ENCODE peak calls at places on chromosomes 6 and 20, in four cellular contexts. F is ovary; G is CD8-positive, alpha-beta memory T cell; J is fibroblast of lung. E is an unnamed sample. For H3K36me3 and H3K27me3, the result is how much of the 10 kb centered on the place peaks cover.

GRCh38 chr6:1224514-1224913 is 87.4 kb upstream of the FOXQ1 start:
- DNase-seq in F (no peak), G (no peak), J (no peak), E (no peak)

GRCh38 chr6:150586850-150587359 is 12.8 kb upstream of the PLEKHG1 start:
- DNase-seq in F (no peak), G (no peak), J (peak), E (no peak)

GRCh38 chr6:80335061-80335660 is 228.7 kb downstream of the BCKDHB start:
- DNase-seq in F (no peak), G (no peak), J (peak), E (no peak)

GRCh38 chr20:18007534-18008292 is 38.9 kb downstream of the MGME1 start:
- DNase-seq in F (peak), G (no peak), J (peak), E (no peak)

GRCh38 chr6:148170286-148170685 is 172.4 kb upstream of the SASH1 start:
- DNase-seq in F (no peak), G (no peak), J (no peak), E (no peak)

GRCh38 chr6:127026247-127026646 is 92.2 kb upstream of the RSPO3 start:
- DNase-seq in F (no peak), G (no peak), J (no peak), E (peak)

GRCh38 chr6:158969148-158969547 is 30.9 kb downstream of the RSPH3 start:
- DNase-seq in F (no peak), G (no peak), J (no peak), E (no peak)

GRCh38 chr6:30615958-30616810 is 859 bp downstream of the PPP1R10 start:
- DNase-seq in F (no peak), G (peak), J (peak), E (no peak)

GRCh38 chr6:20069130-20069529 is 143.1 kb downstream of the MBOAT1 start:
- DNase-seq in F (no peak), G (no peak), J (no peak), E (no peak)

GRCh38 chr6:24113891-24114290 is 12.1 kb upstream of the NRSN1 start:
- DNase-seq in F (no peak), G (no peak), J (no peak), E (no peak)

GRCh38 chr6:108587258-108588059 is 26.7 kb downstream of the FOXO3 start:
- DNase-seq in F (peak), G (no peak), J (peak), E (peak)

GRCh38 chr6:122612838-122613237 is 2.6 kb downstream of the PKIB start:
- DNase-seq in F (no peak), G (no peak), J (no peak), E (no peak)

GRCh38 chr6:154414021-154414813 is 57.6 kb upstream of the IPCEF1 start:
- DNase-seq in F (no peak), G (no peak), J (peak), E (peak)

GRCh38 chr6:151905072-151905471 is 97.6 kb downstream of the ESR1 start:
- DNase-seq in F (no peak), G (no peak), J (no peak), E (no peak)

GRCh38 chr6:107731422-107732319 is 92.4 kb downstream of the SCML4 start:
- DNase-seq in F (no peak), G (no peak), J (no peak), E (no peak)

GRCh38 chr6:81937296-81937937 is 184.9 kb upstream of the TENT5A start:
- DNase-seq in F (no peak), G (no peak), J (peak), E (peak)

GRCh38 chr6:21914121-21914973 is 320.8 kb downstream of the SOX4 start:
- DNase-seq in F (peak), G (no peak), J (peak), E (peak)

GRCh38 chr6:153170511-153170910 is 39.4 kb upstream of the RGS17 start:
- DNase-seq in F (no peak), G (no peak), J (no peak), E (peak)

GRCh38 chr6:62129127-62129526 is 156.9 kb downstream of the KHDRBS2 start:
- DNase-seq in F (no peak), G (no peak), J (no peak), E (no peak)

GRCh38 chr6:155541976-155542375 is 86.3 kb upstream of the NOX3 start:
- DNase-seq in F (no peak), G (no peak), J (no peak), E (no peak)

GRCh38 chr6:46042355-46042999 is 26.8 kb upstream of the CLIC5 start:
- DNase-seq in F (no peak), G (no peak), J (peak), E (peak)

GRCh38 chr20:60903325-60903958 is 348.6 kb upstream of the CDH4 start:
- DNase-seq in F (no peak), G (no peak), J (no peak), E (no peak)

GRCh38 chr20:34703573-34704176 is 469 bp upstream of the TP53INP2 start:
- DNase-seq in F (no peak), G (no peak), J (peak), E (peak)

GRCh38 chr20:37816726-37817125 is 86.2 kb upstream of the VSTM2L start:
- DNase-seq in F (no peak), G (no peak), J (no peak), E (no peak)

GRCh38 chr6:157596886-157597285 is 215.9 kb downstream of the ZDHHC14 start:
- DNase-seq in F (no peak), G (no peak), J (peak), E (no peak)

GRCh38 chr6:16947461-16948159 is 154.2 kb upstream of the STMND1 start:
- DNase-seq in F (no peak), G (no peak), J (peak), E (peak)

GRCh38 chr20:60473240-60473639 is 515.0 kb downstream of the CDH26 start:
- DNase-seq in F (no peak), G (no peak), J (no peak), E (no peak)

GRCh38 chr20:46917155-46917554 is 22.5 kb downstream of the EYA2 start:
- DNase-seq in F (no peak), G (no peak), J (no peak), E (no peak)

GRCh38 chr6:26215200-26216014 is 128.2 kb downstream of the HFE start:
- DNase-seq in F (no peak), G (no peak), J (peak), E (peak)

GRCh38 chr6:76852776-76853175 is 610.5 kb downstream of the HTR1B start:
- DNase-seq in F (no peak), G (no peak), J (no peak), E (peak)

DNA sequence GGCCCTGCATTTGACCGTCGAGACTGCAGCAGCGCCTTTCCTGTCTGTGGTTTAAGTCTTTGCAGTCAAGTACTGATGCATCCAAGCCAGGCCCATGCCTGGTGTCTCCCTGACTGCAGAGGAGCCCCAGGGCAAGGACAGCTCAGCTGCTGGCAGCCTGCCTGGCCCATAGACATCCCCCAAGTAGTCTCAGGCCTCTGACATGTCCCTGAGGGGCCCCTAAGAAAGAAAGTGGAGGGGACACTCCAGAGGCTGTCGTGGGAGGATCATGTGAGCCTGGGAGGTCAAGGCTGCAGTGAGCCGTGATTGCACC is 18.0 kb downstream of the HRH3 start:
- DNase-seq in F (no peak), G (no peak), J (no peak), E (no peak)
- H3K36me3 ChIP-seq in F (under half), G (under half), J (under half), E (under half)

DNA sequence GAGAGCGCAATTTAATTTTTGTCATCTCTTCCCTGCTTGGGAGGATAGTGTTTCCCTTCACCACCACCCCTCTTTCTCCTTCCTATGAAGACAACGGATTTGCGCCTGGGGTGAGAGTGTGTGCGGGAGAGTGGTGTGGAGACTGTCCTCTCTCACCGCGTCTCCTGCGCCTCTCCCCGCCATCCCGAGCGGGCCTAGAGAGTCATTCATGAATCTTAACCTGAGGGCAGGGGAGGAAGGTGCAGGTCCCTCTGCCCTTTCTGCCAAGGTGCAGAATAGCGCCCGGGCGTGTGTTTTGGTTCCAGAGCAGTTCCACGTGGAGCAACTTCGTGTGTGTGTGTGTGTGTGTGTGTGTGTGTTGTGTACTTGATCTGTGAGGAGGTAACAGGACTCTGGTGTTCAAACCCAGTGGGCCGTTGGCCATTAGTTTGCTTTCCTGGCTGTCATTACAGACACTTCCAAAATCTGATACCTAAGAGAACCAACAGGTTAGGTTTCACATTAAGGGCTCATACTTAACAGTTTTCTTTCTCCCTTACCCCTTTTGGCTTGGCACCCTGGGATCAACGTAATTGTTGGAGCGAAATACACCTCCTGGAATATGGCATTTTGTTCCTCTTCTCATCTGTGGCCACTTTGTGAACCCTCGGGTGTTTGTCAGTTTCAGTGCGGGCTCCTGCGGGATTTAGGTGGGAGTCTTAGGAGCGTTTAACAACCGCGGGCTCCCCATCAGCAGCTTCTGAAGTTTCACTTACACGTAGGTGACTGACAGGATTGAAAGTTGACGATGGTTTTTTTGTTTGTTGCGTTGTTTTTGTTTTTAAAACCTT is 1.8 kb downstream of the EYA4 start:
- DNase-seq in F (no peak), G (no peak), J (peak), E (peak)
- H3K27me3 ChIP-seq in F (under half), G (under half), J (under half), E (under half)

GRCh38 chr6:166529571-166529970 is 56.9 kb downstream of the RAMACL start:
- DNase-seq in F (no peak), G (no peak), J (peak), E (no peak)

GRCh38 chr6:166532302-166532701 is 54.2 kb downstream of the RAMACL start:
- DNase-seq in F (no peak), G (no peak), J (no peak), E (no peak)

GRCh38 chr6:166534658-166535406 is 51.6 kb downstream of the RAMACL start:
- DNase-seq in F (no peak), G (no peak), J (no peak), E (no peak)

GRCh38 chr6:166530211-166531045 is 56.0 kb downstream of the RAMACL start:
- DNase-seq in F (no peak), G (no peak), J (no peak), E (peak)

DNA sequence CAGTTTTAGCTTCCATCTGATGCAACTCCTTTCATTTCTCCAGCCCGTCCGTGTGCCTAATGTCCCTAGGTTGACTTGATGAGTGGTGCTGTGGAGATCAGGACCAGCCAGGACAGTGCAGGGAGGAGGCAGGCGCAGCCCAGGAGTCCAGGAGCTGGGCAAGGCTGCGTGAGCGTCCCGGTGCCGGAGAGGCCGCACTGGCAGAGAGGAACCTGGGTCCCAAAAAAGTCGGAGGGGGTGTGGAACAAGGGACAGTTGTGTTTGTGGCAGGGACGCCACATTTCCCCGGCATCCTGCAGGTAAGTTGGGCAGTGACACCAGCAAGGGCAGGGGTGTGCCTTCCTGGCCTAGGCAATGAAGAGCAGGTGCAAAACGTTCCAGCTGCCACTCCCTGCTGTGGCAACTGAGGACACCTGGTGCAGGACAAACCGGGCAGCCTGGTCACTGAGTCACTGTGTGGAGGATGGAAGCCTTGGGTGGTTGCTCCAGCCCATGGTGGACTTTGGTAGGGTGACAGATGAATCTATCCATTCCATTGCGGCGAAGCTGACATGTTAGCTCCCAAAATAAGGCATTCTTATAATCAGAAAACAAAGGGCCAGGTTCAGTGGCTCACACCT is 53.2 kb downstream of the RAMACL start:
- DNase-seq in F (no peak), G (no peak), J (no peak), E (no peak)
- H3K36me3 ChIP-seq in F (under half), G (under half), J (under half), E (under half)

GRCh38 chr20:25865715-25866656 is 169.3 kb upstream of the ZNF337 start:
- DNase-seq in F (peak), G (peak), J (peak), E (peak)
- H3K27me3 ChIP-seq in F (under half), G (under half), J (under half), E (under half)

DNA sequence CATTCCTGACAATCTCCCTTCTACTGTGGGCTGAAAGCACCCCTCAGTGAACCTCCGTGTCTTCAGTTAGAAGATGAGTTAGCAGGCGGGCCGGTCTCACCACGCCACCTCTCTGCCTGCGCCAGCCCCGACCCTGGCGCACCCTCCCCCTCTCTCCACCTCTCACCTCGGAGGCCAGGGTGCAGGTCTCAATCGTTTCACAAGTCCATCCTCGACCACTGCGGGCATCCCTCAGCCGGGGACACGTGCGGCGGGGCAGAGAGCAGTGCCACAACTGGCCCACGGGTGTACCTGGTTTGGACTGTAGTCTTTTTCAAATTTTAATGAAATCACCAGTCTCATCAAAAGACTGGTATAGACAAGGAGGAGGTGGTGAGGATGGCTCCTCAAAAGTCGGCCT is 34.4 kb downstream of the NFATC2 start:
- DNase-seq in F (no peak), G (no peak), J (no peak), E (no peak)
- H3K36me3 ChIP-seq in F (under half), G (under half), J (under half), E (under half)

GRCh38 chr20:36279776-36280175 is 26.4 kb upstream of the DLGAP4 start:
- DNase-seq in F (no peak), G (no peak), J (no peak), E (no peak)

GRCh38 chr20:36281785-36282380 is 24.3 kb upstream of the DLGAP4 start:
- DNase-seq in F (no peak), G (no peak), J (no peak), E (no peak)

GRCh38 chr20:36275441-36276189 is 30.5 kb upstream of the DLGAP4 start:
- DNase-seq in F (no peak), G (no peak), J (no peak), E (no peak)

GRCh38 chr20:36277546-36277945 is 28.6 kb upstream of the DLGAP4 start:
- DNase-seq in F (no peak), G (no peak), J (no peak), E (no peak)

DNA sequence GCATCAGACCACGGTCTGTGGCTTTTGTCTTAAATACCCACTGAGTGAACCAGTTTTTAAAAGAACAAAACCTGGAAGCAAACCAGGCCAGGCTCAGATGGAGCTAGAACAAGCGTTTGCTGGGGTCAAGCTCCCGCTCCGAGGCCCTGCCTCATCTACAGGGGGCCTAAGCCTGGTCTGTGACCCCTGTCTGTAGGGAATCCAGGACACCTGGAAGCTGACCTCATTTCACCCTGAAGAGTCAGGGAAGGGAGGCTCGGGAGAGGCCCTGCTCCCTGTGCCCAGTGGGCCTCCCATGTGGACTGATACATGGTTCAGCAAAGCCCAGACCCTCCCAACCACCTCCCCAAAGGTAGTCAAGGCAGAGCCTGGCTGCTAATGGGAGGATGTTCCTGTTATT is 26.8 kb upstream of the DLGAP4 start:
- DNase-seq in F (no peak), G (no peak), J (no peak), E (no peak)
- H3K27me3 ChIP-seq in F (under half), G (under half), J (under half), E (under half)